ENCODE peak calls at places on chromosomes 7 and 10, in eight cellular contexts. One of them, this sample, is unnamed.

GRCh38 chr7:30929686-30930085 is 18.0 kb downstream of the AQP1 start:
- DNase-seq in tibial nerve: no peak
- DNase-seq in cardiac fibroblast: no peak
- DNase-seq in heart right ventricle: no peak
- DNase-seq in AG09309: no peak
- DNase-seq in dorsolateral prefrontal cortex: peak
- DNase-seq in fibroblast of villous mesenchyme: no peak
- DNase-seq in K562: peak
- DNase-seq in this sample: no peak

GRCh38 chr10:29709484-29710002 is 74.8 kb upstream of the SVIL start:
- DNase-seq in AG09309: no peak
- DNase-seq in dorsolateral prefrontal cortex: no peak
- DNase-seq in heart right ventricle: no peak
- DNase-seq in fibroblast of villous mesenchyme: no peak
- DNase-seq in K562: no peak
- DNase-seq in cardiac fibroblast: no peak
- DNase-seq in tibial nerve: no peak
- DNase-seq in this sample: no peak

GRCh38 chr7:101410743-101411476 is 48.2 kb downstream of the COL26A1 start:
- DNase-seq in tibial nerve: no peak
- DNase-seq in AG09309: no peak
- DNase-seq in dorsolateral prefrontal cortex: peak
- DNase-seq in K562: peak
- DNase-seq in heart right ventricle: peak
- DNase-seq in fibroblast of villous mesenchyme: peak
- DNase-seq in cardiac fibroblast: peak
- DNase-seq in this sample: peak

GRCh38 chr10:88389456-88389855 is 193.7 kb downstream of the RNLS start:
- DNase-seq in fibroblast of villous mesenchyme: peak
- DNase-seq in cardiac fibroblast: peak
- DNase-seq in AG09309: no peak
- DNase-seq in dorsolateral prefrontal cortex: peak
- DNase-seq in tibial nerve: no peak
- DNase-seq in heart right ventricle: peak
- DNase-seq in K562: no peak
- DNase-seq in this sample: peak

GRCh38 chr7:139598642-139599041 is 75.2 kb downstream of the CLEC2L start:
- DNase-seq in AG09309: no peak
- DNase-seq in K562: no peak
- DNase-seq in cardiac fibroblast: peak
- DNase-seq in dorsolateral prefrontal cortex: no peak
- DNase-seq in heart right ventricle: peak
- DNase-seq in tibial nerve: no peak
- DNase-seq in fibroblast of villous mesenchyme: no peak
- DNase-seq in this sample: no peak

GRCh38 chr7:107045980-107046379 is 1.5 kb downstream of the PRKAR2B start:
- DNase-seq in fibroblast of villous mesenchyme: peak
- DNase-seq in K562: peak
- DNase-seq in dorsolateral prefrontal cortex: no peak
- DNase-seq in cardiac fibroblast: peak
- DNase-seq in AG09309: peak
- DNase-seq in tibial nerve: no peak
- DNase-seq in heart right ventricle: no peak
- DNase-seq in this sample: peak

GRCh38 chr10:37684765-37685164 is 172.6 kb downstream of the ZNF248 start:
- DNase-seq in fibroblast of villous mesenchyme: no peak
- DNase-seq in dorsolateral prefrontal cortex: no peak
- DNase-seq in AG09309: no peak
- DNase-seq in heart right ventricle: no peak
- DNase-seq in cardiac fibroblast: no peak
- DNase-seq in K562: no peak
- DNase-seq in tibial nerve: no peak
- DNase-seq in this sample: no peak

GRCh38 chr10:43959854-43960415 is 311.3 kb upstream of the ZNF32 start:
- DNase-seq in cardiac fibroblast: no peak
- DNase-seq in fibroblast of villous mesenchyme: no peak
- DNase-seq in dorsolateral prefrontal cortex: no peak
- DNase-seq in tibial nerve: no peak
- DNase-seq in K562: no peak
- DNase-seq in heart right ventricle: no peak
- DNase-seq in AG09309: no peak
- DNase-seq in this sample: no peak

GRCh38 chr7:19749658-19750057 is 23.8 kb downstream of the TMEM196 start:
- DNase-seq in AG09309: no peak
- DNase-seq in K562: no peak
- DNase-seq in fibroblast of villous mesenchyme: peak
- DNase-seq in cardiac fibroblast: peak
- DNase-seq in tibial nerve: no peak
- DNase-seq in heart right ventricle: no peak
- DNase-seq in dorsolateral prefrontal cortex: no peak
- DNase-seq in this sample: peak

GRCh38 chr10:22609719-22610118 is 104.7 kb downstream of the PIP4K2A start:
- DNase-seq in cardiac fibroblast: no peak
- DNase-seq in AG09309: no peak
- DNase-seq in tibial nerve: no peak
- DNase-seq in dorsolateral prefrontal cortex: no peak
- DNase-seq in K562: no peak
- DNase-seq in fibroblast of villous mesenchyme: no peak
- DNase-seq in heart right ventricle: no peak
- DNase-seq in this sample: no peak

GRCh38 chr10:102241037-102241443 is 272 bp downstream of the PITX3 start:
- DNase-seq in K562: no peak
- DNase-seq in tibial nerve: no peak
- DNase-seq in cardiac fibroblast: peak
- DNase-seq in fibroblast of villous mesenchyme: peak
- DNase-seq in dorsolateral prefrontal cortex: no peak
- DNase-seq in heart right ventricle: no peak
- DNase-seq in AG09309: no peak
- DNase-seq in this sample: no peak

GRCh38 chr10:43607199-43607573 is 948 bp downstream of the ZNF485 start:
- DNase-seq in cardiac fibroblast: no peak
- DNase-seq in fibroblast of villous mesenchyme: no peak
- DNase-seq in heart right ventricle: no peak
- DNase-seq in dorsolateral prefrontal cortex: no peak
- DNase-seq in tibial nerve: no peak
- DNase-seq in AG09309: no peak
- DNase-seq in K562: peak
- DNase-seq in this sample: no peak

GRCh38 chr7:41491752-41492405 is 211.0 kb downstream of the INHBA start:
- DNase-seq in fibroblast of villous mesenchyme: peak
- DNase-seq in cardiac fibroblast: no peak
- DNase-seq in AG09309: no peak
- DNase-seq in heart right ventricle: no peak
- DNase-seq in dorsolateral prefrontal cortex: no peak
- DNase-seq in tibial nerve: no peak
- DNase-seq in K562: no peak
- DNase-seq in this sample: peak

GRCh38 chr10:86900955-86901354 is 56.5 kb downstream of the MMRN2 start:
- DNase-seq in dorsolateral prefrontal cortex: peak
- DNase-seq in K562: no peak
- DNase-seq in tibial nerve: no peak
- DNase-seq in fibroblast of villous mesenchyme: peak
- DNase-seq in heart right ventricle: peak
- DNase-seq in cardiac fibroblast: peak
- DNase-seq in AG09309: no peak
- DNase-seq in this sample: peak

GRCh38 chr10:24858244-24858907 is 94.0 kb downstream of the PRTFDC1 start:
- DNase-seq in tibial nerve: no peak
- DNase-seq in K562: no peak
- DNase-seq in heart right ventricle: peak
- DNase-seq in dorsolateral prefrontal cortex: no peak
- DNase-seq in cardiac fibroblast: peak
- DNase-seq in fibroblast of villous mesenchyme: peak
- DNase-seq in AG09309: peak
- DNase-seq in this sample: peak

GRCh38 chr10:72316748-72317435 is 37.8 kb downstream of the DNAJB12 start:
- DNase-seq in dorsolateral prefrontal cortex: no peak
- DNase-seq in fibroblast of villous mesenchyme: no peak
- DNase-seq in AG09309: no peak
- DNase-seq in tibial nerve: no peak
- DNase-seq in cardiac fibroblast: no peak
- DNase-seq in heart right ventricle: peak
- DNase-seq in K562: peak
- DNase-seq in this sample: no peak

GRCh38 chr7:24572421-24573007 is 738 bp upstream of the PALS2 start:
- DNase-seq in K562: peak
- DNase-seq in tibial nerve: peak
- DNase-seq in fibroblast of villous mesenchyme: peak
- DNase-seq in AG09309: no peak
- DNase-seq in cardiac fibroblast: peak
- DNase-seq in heart right ventricle: peak
- DNase-seq in dorsolateral prefrontal cortex: peak
- DNase-seq in this sample: peak

GRCh38 chr10:24209421-24209770 is 458 bp downstream of the KIAA1217 start:
- DNase-seq in dorsolateral prefrontal cortex: no peak
- DNase-seq in AG09309: no peak
- DNase-seq in heart right ventricle: no peak
- DNase-seq in K562: no peak
- DNase-seq in tibial nerve: no peak
- DNase-seq in cardiac fibroblast: peak
- DNase-seq in fibroblast of villous mesenchyme: peak
- DNase-seq in this sample: peak

GRCh38 chr10:538895-539294 is 150.6 kb downstream of the DIP2C start:
- DNase-seq in AG09309: no peak
- DNase-seq in K562: no peak
- DNase-seq in dorsolateral prefrontal cortex: no peak
- DNase-seq in cardiac fibroblast: peak
- DNase-seq in fibroblast of villous mesenchyme: peak
- DNase-seq in heart right ventricle: no peak
- DNase-seq in tibial nerve: no peak
- DNase-seq in this sample: no peak

GRCh38 chr10:30215631-30216030 is 133.4 kb downstream of the MTPAP start:
- DNase-seq in dorsolateral prefrontal cortex: no peak
- DNase-seq in tibial nerve: no peak
- DNase-seq in heart right ventricle: peak
- DNase-seq in K562: no peak
- DNase-seq in AG09309: no peak
- DNase-seq in cardiac fibroblast: peak
- DNase-seq in fibroblast of villous mesenchyme: no peak
- DNase-seq in this sample: no peak

GRCh38 chr7:100552532-100552931 is 13.5 kb downstream of the AGFG2 start:
- DNase-seq in cardiac fibroblast: no peak
- DNase-seq in AG09309: no peak
- DNase-seq in K562: no peak
- DNase-seq in dorsolateral prefrontal cortex: no peak
- DNase-seq in tibial nerve: no peak
- DNase-seq in heart right ventricle: no peak
- DNase-seq in fibroblast of villous mesenchyme: no peak
- DNase-seq in this sample: no peak

GRCh38 chr10:132638130-132638515 is 100.5 kb downstream of the INPP5A start:
- DNase-seq in cardiac fibroblast: no peak
- DNase-seq in K562: no peak
- DNase-seq in fibroblast of villous mesenchyme: no peak
- DNase-seq in AG09309: no peak
- DNase-seq in dorsolateral prefrontal cortex: peak
- DNase-seq in tibial nerve: no peak
- DNase-seq in heart right ventricle: no peak
- DNase-seq in this sample: no peak
- TF ChIP-seq CTCF in cardiac fibroblast: no peak
- TF ChIP-seq CTCF in K562: peak
- TF ChIP-seq CTCF in fibroblast of villous mesenchyme: no peak
- TF ChIP-seq CTCF in AG09309: no peak
- TF ChIP-seq CTCF in dorsolateral prefrontal cortex: no peak
- TF ChIP-seq CTCF in tibial nerve: no peak
- TF ChIP-seq CTCF in heart right ventricle: no peak
- TF ChIP-seq CTCF in this sample: no peak

DNA sequence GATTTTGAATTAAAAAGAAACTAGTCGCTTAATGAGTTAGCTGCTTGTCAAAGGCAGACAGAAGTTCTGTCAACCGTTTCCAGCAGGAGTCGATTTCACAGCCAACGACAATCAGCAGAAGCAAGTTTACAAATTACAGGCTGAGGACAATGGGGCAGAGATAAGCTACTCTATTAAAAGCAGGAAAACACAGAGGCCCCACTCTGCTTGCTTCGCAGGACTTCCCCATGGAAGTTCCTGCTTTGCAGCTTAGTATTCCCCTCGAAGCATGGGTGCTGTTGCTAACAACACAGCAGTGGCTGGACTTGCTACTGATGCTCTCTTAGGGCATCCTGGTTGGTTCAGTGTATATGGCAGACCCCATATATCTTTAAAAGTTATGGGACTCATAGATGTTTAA is 50.8 kb upstream of the KLF6 start:
- DNase-seq in heart right ventricle: peak
- DNase-seq in tibial nerve: no peak
- DNase-seq in AG09309: no peak
- DNase-seq in fibroblast of villous mesenchyme: no peak
- DNase-seq in cardiac fibroblast: no peak
- DNase-seq in dorsolateral prefrontal cortex: no peak
- DNase-seq in K562: peak
- DNase-seq in this sample: no peak
- H3K4me3 ChIP-seq in heart right ventricle: no peak
- H3K4me3 ChIP-seq in tibial nerve: no peak
- H3K4me3 ChIP-seq in AG09309: no peak
- H3K4me3 ChIP-seq in fibroblast of villous mesenchyme: no peak
- H3K4me3 ChIP-seq in cardiac fibroblast: no peak
- H3K4me3 ChIP-seq in dorsolateral prefrontal cortex: no peak
- H3K4me3 ChIP-seq in K562: no peak
- H3K4me3 ChIP-seq in this sample: no peak

GRCh38 chr7:116164552-116164951 is 45.8 kb upstream of the TES start:
- DNase-seq in cardiac fibroblast: peak
- DNase-seq in dorsolateral prefrontal cortex: no peak
- DNase-seq in fibroblast of villous mesenchyme: peak
- DNase-seq in AG09309: no peak
- DNase-seq in tibial nerve: no peak
- DNase-seq in heart right ventricle: no peak
- DNase-seq in K562: no peak
- DNase-seq in this sample: no peak

GRCh38 chr7:116165717-116166116 is 44.6 kb upstream of the TES start:
- DNase-seq in cardiac fibroblast: no peak
- DNase-seq in fibroblast of villous mesenchyme: no peak
- DNase-seq in K562: no peak
- DNase-seq in dorsolateral prefrontal cortex: no peak
- DNase-seq in tibial nerve: no peak
- DNase-seq in AG09309: no peak
- DNase-seq in heart right ventricle: no peak
- DNase-seq in this sample: no peak

GRCh38 chr7:116169060-116169459 is 41.3 kb upstream of the TES start:
- DNase-seq in AG09309: no peak
- DNase-seq in tibial nerve: no peak
- DNase-seq in heart right ventricle: no peak
- DNase-seq in fibroblast of villous mesenchyme: peak
- DNase-seq in dorsolateral prefrontal cortex: no peak
- DNase-seq in K562: no peak
- DNase-seq in cardiac fibroblast: peak
- DNase-seq in this sample: no peak

GRCh38 chr7:116166167-116166566 is 44.2 kb upstream of the TES start:
- DNase-seq in heart right ventricle: no peak
- DNase-seq in tibial nerve: no peak
- DNase-seq in cardiac fibroblast: no peak
- DNase-seq in AG09309: no peak
- DNase-seq in dorsolateral prefrontal cortex: no peak
- DNase-seq in fibroblast of villous mesenchyme: no peak
- DNase-seq in K562: no peak
- DNase-seq in this sample: no peak

GRCh38 chr7:116167177-116167576 is 43.2 kb upstream of the TES start:
- DNase-seq in fibroblast of villous mesenchyme: no peak
- DNase-seq in cardiac fibroblast: no peak
- DNase-seq in tibial nerve: no peak
- DNase-seq in heart right ventricle: no peak
- DNase-seq in K562: peak
- DNase-seq in dorsolateral prefrontal cortex: no peak
- DNase-seq in AG09309: no peak
- DNase-seq in this sample: no peak
- TF ChIP-seq CTCF in fibroblast of villous mesenchyme: no peak
- TF ChIP-seq CTCF in cardiac fibroblast: peak
- TF ChIP-seq CTCF in tibial nerve: no peak
- TF ChIP-seq CTCF in heart right ventricle: no peak
- TF ChIP-seq CTCF in K562: peak
- TF ChIP-seq CTCF in dorsolateral prefrontal cortex: no peak
- TF ChIP-seq CTCF in AG09309: no peak
- TF ChIP-seq CTCF in this sample: no peak

GRCh38 chr7:50793947-50794570 is 11.4 kb upstream of the GRB10 start:
- DNase-seq in cardiac fibroblast: no peak
- DNase-seq in heart right ventricle: no peak
- DNase-seq in AG09309: no peak
- DNase-seq in tibial nerve: no peak
- DNase-seq in fibroblast of villous mesenchyme: no peak
- DNase-seq in dorsolateral prefrontal cortex: no peak
- DNase-seq in K562: no peak
- DNase-seq in this sample: no peak
- H3K4me3 ChIP-seq in cardiac fibroblast: peak
- H3K4me3 ChIP-seq in heart right ventricle: peak
- H3K4me3 ChIP-seq in AG09309: peak
- H3K4me3 ChIP-seq in tibial nerve: peak
- H3K4me3 ChIP-seq in fibroblast of villous mesenchyme: peak
- H3K4me3 ChIP-seq in dorsolateral prefrontal cortex: peak
- H3K4me3 ChIP-seq in K562: peak
- H3K4me3 ChIP-seq in this sample: peak

This sample was measured in cardiac muscle cell.